ENCODE peak calls at places on chromosome 20, in ten cellular contexts. U is WTC11, A is A549, I is neural progenitor cell, E is vagina, Z is AG04450, P is Caco-2, F is HCT116, B is left ventricle myocardium inferior, R is fibroblast of villous mesenchyme. T is an unnamed sample.

GRCh38 chr20:8856668-8857067 is 212.2 kb upstream of the PLCB4 start:
- DNase-seq in U (no peak), A (no peak), I (no peak), E (no peak), Z (no peak), P (no peak), F (no peak), B (no peak), R (no peak), T (no peak)

GRCh38 chr20:6277661-6278060 is 154.8 kb upstream of the FERMT1 start:
- DNase-seq in U (no peak), A (no peak), I (no peak), E (no peak), Z (no peak), P (no peak), F (no peak), B (no peak), R (no peak), T (no peak)

GRCh38 chr20:33539129-33539528 is 49.2 kb downstream of the CBFA2T2 start:
- DNase-seq in U (no peak), A (peak), I (no peak), E (no peak), Z (peak), P (no peak), F (no peak), B (no peak), R (peak), T (no peak)

GRCh38 chr20:32574296-32575226 is 10.6 kb downstream of the NOL4L start:
- DNase-seq in U (no peak), A (peak), I (no peak), E (no peak), Z (peak), P (no peak), F (no peak), B (no peak), R (peak), T (no peak)

GRCh38 chr20:48631114-48632016 is 196.4 kb downstream of the PREX1 start:
- DNase-seq in U (no peak), A (no peak), I (no peak), E (no peak), Z (no peak), P (no peak), F (no peak), B (no peak), R (peak), T (no peak)

GRCh38 chr20:25222461-25223178 is 25.3 kb upstream of the PYGB start:
- DNase-seq in U (no peak), A (no peak), I (no peak), E (peak), Z (no peak), P (no peak), F (no peak), B (no peak), R (no peak), T (no peak)

GRCh38 chr20:53088786-53089185 is 116.6 kb downstream of the TSHZ2 start:
- DNase-seq in U (no peak), A (no peak), I (no peak), E (no peak), Z (no peak), P (no peak), F (no peak), B (no peak), R (no peak), T (no peak)

GRCh38 chr20:49427751-49428518 is 54.5 kb downstream of the KCNB1 start:
- DNase-seq in U (no peak), A (no peak), I (no peak), E (no peak), Z (no peak), P (no peak), F (no peak), B (peak), R (no peak), T (no peak)

GRCh38 chr20:17614176-17614811 is 44.4 kb downstream of the DSTN start:
- DNase-seq in U (no peak), A (peak), I (no peak), E (peak), Z (no peak), P (peak), F (no peak), B (peak), R (peak), T (no peak)

GRCh38 chr20:48574383-48574782 is 253.4 kb downstream of the PREX1 start:
- DNase-seq in U (no peak), A (peak), I (peak), E (no peak), Z (no peak), P (peak), F (peak), B (no peak), R (peak), T (no peak)

GRCh38 chr20:51800132-51800721 is 2.1 kb downstream of the SALL4 start:
- DNase-seq in U (peak), A (peak), I (peak), E (no peak), Z (no peak), P (peak), F (peak), B (peak), R (peak), T (peak)

GRCh38 chr20:34013532-34013931 is 19.8 kb downstream of the RALY start:
- DNase-seq in U (no peak), A (no peak), I (no peak), E (no peak), Z (no peak), P (no peak), F (no peak), B (no peak), R (no peak), T (no peak)

GRCh38 chr20:54173653-54174451 is at the start of gene CYP24A1:
- DNase-seq in U (peak), A (peak), I (peak), E (no peak), Z (no peak), P (no peak), F (no peak), B (no peak), R (peak), T (no peak)

GRCh38 chr20:37408930-37409210 is 62.9 kb downstream of the SRC start:
- DNase-seq in U (no peak), A (no peak), I (no peak), E (no peak), Z (no peak), P (no peak), F (no peak), B (no peak), R (no peak), T (no peak)

GRCh38 chr20:39967806-39968205 is 721.2 kb downstream of the MAFB start:
- DNase-seq in U (no peak), A (no peak), I (no peak), E (no peak), Z (no peak), P (no peak), F (no peak), B (no peak), R (no peak), T (no peak)

GRCh38 chr20:40778894-40779496 is 90.0 kb upstream of the MAFB start:
- DNase-seq in U (no peak), A (no peak), I (no peak), E (peak), Z (no peak), P (no peak), F (no peak), B (no peak), R (no peak), T (no peak)

GRCh38 chr20:24656391-24656790 is 187.0 kb downstream of the SYNDIG1 start:
- DNase-seq in U (no peak), A (no peak), I (no peak), E (no peak), Z (no peak), P (no peak), F (no peak), B (no peak), R (no peak), T (no peak)

GRCh38 chr20:32353848-32354496 is 4.2 kb upstream of the ASXL1 start:
- DNase-seq in U (no peak), A (no peak), I (no peak), E (no peak), Z (no peak), P (peak), F (no peak), B (no peak), R (no peak), T (no peak)

GRCh38 chr20:4813076-4813838 is 91.5 kb downstream of the PRND start:
- DNase-seq in U (no peak), A (no peak), I (no peak), E (no peak), Z (no peak), P (no peak), F (no peak), B (no peak), R (no peak), T (no peak)

GRCh38 chr20:48749437-48749836 is 78.4 kb downstream of the PREX1 start:
- DNase-seq in U (no peak), A (no peak), I (no peak), E (no peak), Z (no peak), P (no peak), F (no peak), B (no peak), R (no peak), T (no peak)

GRCh38 chr20:48983423-48984400 is 62.2 kb downstream of the ARFGEF2 start:
- DNase-seq in U (no peak), A (peak), I (no peak), E (no peak), Z (peak), P (no peak), F (no peak), B (peak), R (peak), T (no peak)

GRCh38 chr20:8515810-8516435 is 383.9 kb downstream of the PLCB1 start:
- DNase-seq in U (no peak), A (no peak), I (no peak), E (no peak), Z (no peak), P (no peak), F (no peak), B (no peak), R (no peak), T (no peak)

GRCh38 chr20:17878912-17879602 is 89.5 kb downstream of the SNX5 start:
- DNase-seq in U (no peak), A (no peak), I (no peak), E (no peak), Z (no peak), P (no peak), F (no peak), B (no peak), R (no peak), T (no peak)

DNA sequence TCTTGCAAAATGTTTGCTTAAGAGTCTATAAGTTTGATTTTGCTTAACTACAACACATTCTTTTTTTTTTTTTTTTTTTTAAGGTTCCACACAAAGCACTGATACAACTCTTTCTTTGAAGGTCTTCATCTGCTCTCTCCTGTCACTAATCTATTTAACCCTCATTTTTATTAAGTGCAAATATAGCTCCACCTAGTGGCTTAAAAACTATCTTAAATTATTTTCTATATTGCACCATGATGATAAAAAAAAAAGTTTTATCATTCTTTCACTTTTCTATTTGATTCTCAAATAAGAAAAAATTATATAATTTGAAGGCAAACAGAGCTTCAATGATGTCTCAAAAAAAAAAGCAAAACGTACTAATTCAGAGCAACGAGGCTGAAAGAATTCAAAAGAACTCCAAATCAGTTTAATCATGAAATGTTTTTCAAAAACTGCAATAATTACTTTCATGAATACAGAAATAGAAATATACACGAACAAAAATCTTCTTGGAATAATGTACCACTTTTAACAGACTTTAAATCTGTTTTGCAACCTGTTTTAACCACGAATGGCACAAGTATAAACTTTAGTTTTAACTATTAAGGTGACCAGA is 12.8 kb downstream of the ESF1 start:
- DNase-seq in U (no peak), A (peak), I (peak), E (no peak), Z (no peak), P (no peak), F (no peak), B (no peak), R (peak), T (no peak)
- TF ChIP-seq CTCF in U (peak), A (peak), I (peak), E (no peak), Z (peak), P (peak), F (peak), B (peak), R (peak), T (peak)

GRCh38 chr20:57332105-57333089 is 2.8 kb downstream of the SPO11 start:
- DNase-seq in U (no peak), A (peak), I (no peak), E (no peak), Z (no peak), P (no peak), F (no peak), B (no peak), R (no peak), T (no peak)
- TF ChIP-seq CTCF in U (no peak), A (peak), I (peak), E (no peak), Z (no peak), P (peak), F (peak), B (no peak), R (no peak), T (peak)

GRCh38 chr20:43961541-43962471 is 47.2 kb downstream of the TOX2 start:
- DNase-seq in U (peak), A (no peak), I (no peak), E (no peak), Z (no peak), P (no peak), F (no peak), B (no peak), R (no peak), T (no peak)

GRCh38 chr20:43962518-43962917 is 47.9 kb downstream of the TOX2 start:
- DNase-seq in U (no peak), A (no peak), I (no peak), E (no peak), Z (no peak), P (no peak), F (no peak), B (no peak), R (no peak), T (no peak)

GRCh38 chr20:43961116-43961515 is 46.5 kb downstream of the TOX2 start:
- DNase-seq in U (no peak), A (no peak), I (no peak), E (no peak), Z (no peak), P (peak), F (no peak), B (no peak), R (no peak), T (no peak)

GRCh38 chr20:43963233-43963632 is 48.6 kb downstream of the TOX2 start:
- DNase-seq in U (no peak), A (no peak), I (no peak), E (no peak), Z (no peak), P (no peak), F (no peak), B (no peak), R (no peak), T (no peak)

GRCh38 chr20:43963872-43964791 is 49.5 kb downstream of the TOX2 start:
- DNase-seq in U (no peak), A (no peak), I (no peak), E (no peak), Z (no peak), P (no peak), F (no peak), B (peak), R (peak), T (no peak)
- TF ChIP-seq CTCF in U (no peak), A (no peak), I (no peak), E (no peak), Z (no peak), P (no peak), F (no peak), B (no peak), R (no peak), T (no peak)

DNA sequence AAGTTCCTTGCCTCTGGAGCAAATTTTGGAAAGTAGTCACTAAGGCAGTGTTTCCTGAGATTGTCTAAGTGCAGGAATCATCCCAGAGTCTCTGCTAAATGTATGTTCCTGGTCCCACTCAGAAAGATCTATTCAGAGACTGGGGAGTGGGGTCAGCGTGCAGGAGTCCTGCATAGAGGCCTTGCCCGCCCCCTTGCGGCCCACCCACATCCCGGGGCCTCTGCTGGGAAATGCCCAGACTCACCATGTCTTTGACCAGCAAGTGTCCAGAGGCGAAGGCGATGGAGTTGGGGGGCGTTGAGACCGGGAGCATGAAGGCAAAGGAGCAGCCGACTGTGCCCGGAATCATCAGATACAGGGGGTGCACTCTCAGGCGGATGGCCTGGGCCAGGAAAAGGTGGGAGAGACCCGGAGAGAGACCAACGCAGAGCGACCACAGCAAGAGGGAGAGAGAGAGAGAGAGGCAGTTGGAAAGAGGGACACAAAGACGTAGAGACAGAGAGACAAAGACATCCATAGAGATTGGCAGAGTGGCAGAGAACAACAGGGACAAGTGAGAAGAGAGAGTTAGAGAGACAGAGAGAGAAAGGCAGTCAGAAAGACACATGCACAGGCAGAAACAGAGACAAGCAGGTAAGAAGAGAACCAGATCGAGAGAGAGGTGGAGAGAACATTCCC is 12.9 kb upstream of the OCSTAMP start:
- DNase-seq in U (peak), A (no peak), I (peak), E (no peak), Z (no peak), P (no peak), F (no peak), B (no peak), R (no peak), T (peak)
- TF ChIP-seq CTCF in U (no peak), A (no peak), I (peak), E (no peak), Z (no peak), P (no peak), F (no peak), B (no peak), R (no peak), T (no peak)

DNA sequence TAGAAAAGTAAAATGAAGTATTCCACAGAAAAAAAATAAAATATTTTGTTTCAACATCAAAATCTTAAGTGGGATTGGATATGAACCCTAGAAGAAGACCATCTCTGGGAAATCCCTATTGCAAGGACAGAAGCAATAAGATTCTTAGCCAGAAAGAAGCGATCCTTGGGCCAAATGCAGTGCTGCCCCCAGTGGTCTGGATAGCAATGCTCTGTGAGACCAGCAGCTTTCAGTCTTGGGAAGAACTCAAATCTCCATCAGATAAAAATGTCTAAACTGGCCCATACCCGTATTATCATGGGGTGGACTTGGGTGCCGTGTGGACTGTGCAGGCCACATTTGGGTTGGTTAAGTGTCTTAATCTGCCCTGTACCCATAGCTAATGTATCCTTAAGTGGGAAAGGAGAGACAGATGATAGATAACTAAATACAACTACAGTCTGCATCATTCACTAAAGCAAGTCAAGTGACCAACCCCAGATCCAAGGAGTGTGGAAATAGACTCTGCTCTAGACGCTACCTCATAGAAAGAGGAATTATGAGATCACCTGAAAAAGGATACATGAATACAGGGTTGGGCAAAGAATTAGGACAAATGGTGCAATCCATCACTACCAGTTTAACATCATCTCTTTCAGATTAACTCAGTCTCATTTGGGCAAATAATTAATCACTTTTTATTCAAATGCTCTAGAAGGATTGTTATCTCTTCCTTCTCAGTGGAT is 38.9 kb upstream of the SNAP25 start:
- DNase-seq in U (peak), A (peak), I (peak), E (no peak), Z (no peak), P (no peak), F (peak), B (no peak), R (no peak), T (peak)
- TF ChIP-seq CTCF in U (peak), A (peak), I (peak), E (no peak), Z (peak), P (peak), F (peak), B (peak), R (peak), T (peak)

DNA sequence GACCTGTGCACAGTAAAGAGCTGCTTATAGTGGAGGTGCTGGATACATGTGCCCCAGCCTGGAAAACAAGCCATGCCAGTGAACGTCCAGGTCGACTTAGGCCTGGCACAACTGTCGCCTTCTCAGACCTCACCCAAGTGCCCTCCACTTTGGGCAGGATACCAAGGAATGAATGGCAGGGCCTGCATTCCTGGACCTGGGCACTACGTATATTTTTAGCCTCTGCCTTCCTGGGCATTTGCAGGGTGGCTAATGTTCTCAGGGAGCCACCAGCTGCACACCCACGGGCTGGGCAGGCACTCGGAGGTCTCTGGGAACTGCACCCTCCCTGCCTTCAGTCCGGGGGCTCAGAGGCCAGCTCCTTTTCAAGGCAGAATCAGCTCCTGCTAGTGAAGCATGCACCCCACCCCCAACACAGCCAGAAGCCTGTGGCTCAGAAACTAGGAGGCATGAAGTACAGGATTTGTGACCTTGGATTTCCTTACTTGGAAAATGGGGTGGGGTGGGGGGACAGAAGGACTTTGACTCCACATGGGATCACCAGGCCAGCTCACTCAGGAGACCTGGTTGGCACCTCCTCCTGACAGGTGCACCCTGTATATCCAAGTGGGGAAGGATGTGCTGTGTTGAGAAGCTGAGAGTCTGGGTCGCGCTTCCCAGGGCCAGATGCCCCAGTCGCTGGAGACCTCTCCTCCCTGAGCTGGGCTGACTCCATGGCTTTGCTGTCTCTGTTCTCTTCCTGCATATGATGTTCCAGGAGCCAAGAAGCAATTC is 2.5 kb upstream of the LSM14B start:
- DNase-seq in U (no peak), A (no peak), I (no peak), E (no peak), Z (no peak), P (no peak), F (no peak), B (peak), R (no peak), T (no peak)
- TF ChIP-seq CTCF in U (no peak), A (no peak), I (no peak), E (no peak), Z (no peak), P (no peak), F (no peak), B (no peak), R (no peak), T (no peak)

GRCh38 chr20:45085289-45085688 is 15.6 kb downstream of the KCNS1 start:
- DNase-seq in U (no peak), A (no peak), I (no peak), E (no peak), Z (no peak), P (peak), F (no peak), B (no peak), R (no peak), T (no peak)

GRCh38 chr20:45087115-45087785 is 13.7 kb downstream of the KCNS1 start:
- DNase-seq in U (no peak), A (no peak), I (no peak), E (no peak), Z (no peak), P (no peak), F (no peak), B (no peak), R (no peak), T (no peak)

GRCh38 chr20:45088247-45088646 is 12.7 kb downstream of the KCNS1 start:
- DNase-seq in U (no peak), A (no peak), I (no peak), E (no peak), Z (peak), P (no peak), F (no peak), B (no peak), R (peak), T (no peak)

GRCh38 chr20:45087814-45088213 is 13.1 kb downstream of the KCNS1 start:
- DNase-seq in U (no peak), A (no peak), I (no peak), E (no peak), Z (no peak), P (no peak), F (no peak), B (no peak), R (no peak), T (no peak)

GRCh38 chr20:45085867-45086266 is 15.1 kb downstream of the KCNS1 start:
- DNase-seq in U (no peak), A (no peak), I (no peak), E (no peak), Z (no peak), P (no peak), F (no peak), B (no peak), R (no peak), T (no peak)
- TF ChIP-seq CTCF in U (no peak), A (no peak), I (no peak), E (no peak), Z (no peak), P (no peak), F (peak), B (no peak), R (no peak), T (no peak)

T was measured in neural crest cell.